ENCODE peak calls at places on chromosomes 11 and 22, in four cellular contexts. C, H, W and G are unnamed samples.

GRCh38 chr22:31155425-31155824 is 4.6 kb upstream of the RNF185 start:
- DNase-seq in C (no peak), H (peak), W (no peak), G (peak)

GRCh38 chr22:45292675-45293402 is 8.1 kb downstream of the UPK3A start:
- DNase-seq in C (no peak), H (no peak), W (no peak), G (no peak)

GRCh38 chr11:34243620-34244493 is 114.0 kb downstream of the ABTB2 start:
- DNase-seq in C (peak), H (peak), W (no peak), G (peak)

GRCh38 chr11:47917643-47918369 is 62.6 kb upstream of the PTPRJ start:
- DNase-seq in C (no peak), H (peak), W (peak), G (peak)

GRCh38 chr22:38316340-38317236 is 645 bp downstream of the CSNK1E start:
- DNase-seq in C (peak), H (peak), W (peak), G (peak)

GRCh38 chr11:69048056-69048717 is 545 bp upstream of the TPCN2 start:
- DNase-seq in C (no peak), H (no peak), W (no peak), G (no peak)

GRCh38 chr22:31107206-31108118 is at the start of gene SELENOM:
- DNase-seq in C (peak), H (peak), W (peak), G (peak)

GRCh38 chr22:23767303-23767672 is 484 bp downstream of the CHCHD10 start:
- DNase-seq in C (no peak), H (no peak), W (peak), G (no peak)

GRCh38 chr11:124961972-124962609 is 8.1 kb downstream of the CCDC15 start:
- DNase-seq in C (no peak), H (peak), W (no peak), G (peak)

GRCh38 chr11:78504708-78505107 is 70.0 kb downstream of the NARS2 start:
- DNase-seq in C (no peak), H (no peak), W (no peak), G (no peak)

GRCh38 chr22:44332946-44333345 is 20.2 kb upstream of the SHISAL1 start:
- DNase-seq in C (no peak), H (no peak), W (no peak), G (no peak)

GRCh38 chr11:19466314-19466713 is 225.6 kb upstream of the E2F8 start:
- DNase-seq in C (no peak), H (no peak), W (no peak), G (no peak)

GRCh38 chr11:65575568-65576231 is at the start of gene EHBP1L1:
- DNase-seq in C (peak), H (peak), W (peak), G (peak)

GRCh38 chr22:43226368-43226979 is 39.5 kb upstream of the TTLL12 start:
- DNase-seq in C (no peak), H (peak), W (no peak), G (no peak)